ENCODE peak calls at places on chromosome X, in six cellular contexts. G is stimulated activated CD4-positive, alpha-beta T cell treated with anti-CD3 and anti-CD28 coated beads, Interleukin-4, amount 100 ng/mL, for 4 hours; K is fibroblast of the conjunctiva; W is astrocyte of the spinal cord; S is tibial artery; H is stromal cell of bone marrow. E is an unnamed sample.

GRCh38 chrX:47285762-47286320 is 53.0 kb downstream of the USP11 start:
- DNase-seq in S (no peak), G (no peak), K (no peak), W (no peak), H (no peak), E (no peak)

GRCh38 chrX:131677655-131678628 is 134.1 kb downstream of the OR13H1 start:
- DNase-seq in G (peak), K (no peak), S (no peak), H (peak), W (peak), E (peak)

GRCh38 chrX:20362268-20363002 is 95.7 kb upstream of the RPS6KA3 start:
- DNase-seq in W (peak), S (no peak), G (no peak), K (no peak), H (peak), E (peak)

GRCh38 chrX:19866626-19867410 is 20.6 kb downstream of the SH3KBP1 start:
- DNase-seq in G (no peak), K (no peak), W (no peak), H (no peak), S (no peak), E (no peak)

GRCh38 chrX:110987292-110987691 is 108.7 kb upstream of the PAK3 start:
- DNase-seq in K (no peak), S (no peak), H (no peak), G (no peak), W (no peak), E (no peak)

GRCh38 chrX:132022115-132022862 is 813 bp upstream of the STK26 start:
- DNase-seq in S (no peak), K (no peak), W (peak), G (no peak), H (no peak), E (no peak)

GRCh38 chrX:53374222-53374820 is 48.1 kb downstream of the SMC1A start:
- DNase-seq in G (no peak), W (no peak), S (no peak), H (peak), K (no peak), E (peak)

GRCh38 chrX:67545772-67546495 is 2.1 kb downstream of the AR start:
- DNase-seq in G (no peak), S (peak), H (no peak), K (no peak), W (peak), E (no peak)

GRCh38 chrX:73944582-73944947 is 359.4 kb upstream of the ZCCHC13 start:
- DNase-seq in K (no peak), S (no peak), H (no peak), G (no peak), W (no peak), E (no peak)

GRCh38 chrX:102044496-102044895 is 81.0 kb upstream of the TCEAL2 start:
- DNase-seq in H (no peak), S (no peak), K (no peak), G (no peak), W (no peak), E (no peak)

GRCh38 chrX:116873678-116874077 is 410.9 kb upstream of the CT83 start:
- DNase-seq in H (peak), G (no peak), K (peak), S (no peak), W (peak), E (peak)

GRCh38 chrX:485368-485767 is 98.7 kb upstream of the PPP2R3B start:
- DNase-seq in W (no peak), K (no peak), S (no peak), H (no peak), G (no peak), E (no peak)

GRCh38 chrX:140141444-140142029 is 176.2 kb upstream of the CXorf66 start:
- DNase-seq in S (no peak), G (no peak), K (peak), W (peak), H (peak), E (peak)

GRCh38 chrX:9114245-9114644 is 80.3 kb upstream of the FAM9B start:
- DNase-seq in K (no peak), G (no peak), W (no peak), S (no peak), H (no peak), E (no peak)

E was measured in LHCN-M2.